ENCODE peak calls at places on chromosomes 13 and 19, in seven cellular contexts. J, K, P, N, F, D and B are unnamed samples.

GRCh38 chr19:18541992-18542935 is 1.1 kb downstream of the FKBP8 start:
- DNase-seq in J (no peak), K (no peak), P (no peak), N (no peak), F (no peak), D (peak), B (no peak)

GRCh38 chr13:80340643-80341097 is 256 bp downstream of the SPRY2 start:
- DNase-seq in J (no peak), K (no peak), P (peak), N (no peak), F (no peak), D (no peak), B (peak)

GRCh38 chr13:70297219-70297618 is 189.0 kb upstream of the KLHL1 start:
- DNase-seq in J (no peak), K (no peak), P (no peak), N (no peak), F (no peak), D (no peak), B (no peak)

GRCh38 chr19:2253106-2254051 is 2.8 kb downstream of the JSRP1 start:
- DNase-seq in J (peak), K (no peak), P (no peak), N (no peak), F (no peak), D (peak), B (no peak)

GRCh38 chr19:52444506-52444905 is 8.8 kb upstream of the ZNF578 start:
- DNase-seq in J (no peak), K (no peak), P (no peak), N (no peak), F (no peak), D (no peak), B (no peak)

GRCh38 chr13:97904059-97904458 is 49.4 kb upstream of the IPO5 start:
- DNase-seq in J (no peak), K (no peak), P (no peak), N (no peak), F (no peak), D (no peak), B (no peak)

GRCh38 chr19:16789238-16789637 is 40.0 kb upstream of the SIN3B start:
- DNase-seq in J (no peak), K (no peak), P (no peak), N (no peak), F (no peak), D (no peak), B (no peak)

GRCh38 chr19:50932018-50932689 is 20.7 kb downstream of the KLK5 start:
- DNase-seq in J (no peak), K (no peak), P (no peak), N (no peak), F (peak), D (peak), B (no peak)

GRCh38 chr19:53101518-53101917 is 1.7 kb downstream of the ZNF160 start:
- DNase-seq in J (no peak), K (no peak), P (no peak), N (no peak), F (no peak), D (peak), B (no peak)

GRCh38 chr13:44273991-44274810 is 99.4 kb upstream of the SERP2 start:
- DNase-seq in J (no peak), K (no peak), P (no peak), N (no peak), F (no peak), D (no peak), B (no peak)